ENCODE peak calls at places on chromosomes 1 and 21, in six cellular contexts. One of them, this sample, is unnamed.

GRCh38 chr21:23016617-23017016 is 2018.4 kb downstream of the NCAM2 start:
- DNase-seq in activated naive CD8-positive, alpha-beta T cell treated with anti-CD3 and anti-CD28 coated beads for 36 hours: no peak
- DNase-seq in HEK293T: peak
- DNase-seq in activated CD4-positive, CD25-positive, alpha-beta regulatory T cell treated with anti-CD3 and anti-CD28 coated beads, Interleukin-2, amount 50 U/mL, for 72 hours: no peak
- DNase-seq in dermis blood vessel endothelial cell: peak
- DNase-seq in H9: peak
- DNase-seq in this sample: no peak

GRCh38 chr1:119285482-119285881 is 83.1 kb upstream of the HAO2 start:
- DNase-seq in activated naive CD8-positive, alpha-beta T cell treated with anti-CD3 and anti-CD28 coated beads for 36 hours: no peak
- DNase-seq in HEK293T: no peak
- DNase-seq in activated CD4-positive, CD25-positive, alpha-beta regulatory T cell treated with anti-CD3 and anti-CD28 coated beads, Interleukin-2, amount 50 U/mL, for 72 hours: no peak
- DNase-seq in dermis blood vessel endothelial cell: no peak
- DNase-seq in H9: no peak
- DNase-seq in this sample: no peak

GRCh38 chr1:26697441-26697977 is 1.7 kb downstream of the ARID1A start:
- DNase-seq in activated naive CD8-positive, alpha-beta T cell treated with anti-CD3 and anti-CD28 coated beads for 36 hours: no peak
- DNase-seq in HEK293T: no peak
- DNase-seq in activated CD4-positive, CD25-positive, alpha-beta regulatory T cell treated with anti-CD3 and anti-CD28 coated beads, Interleukin-2, amount 50 U/mL, for 72 hours: no peak
- DNase-seq in dermis blood vessel endothelial cell: peak
- DNase-seq in H9: no peak
- DNase-seq in this sample: peak

GRCh38 chr1:205013683-205014367 is 29.2 kb upstream of the CNTN2 start:
- DNase-seq in activated naive CD8-positive, alpha-beta T cell treated with anti-CD3 and anti-CD28 coated beads for 36 hours: no peak
- DNase-seq in HEK293T: no peak
- DNase-seq in activated CD4-positive, CD25-positive, alpha-beta regulatory T cell treated with anti-CD3 and anti-CD28 coated beads, Interleukin-2, amount 50 U/mL, for 72 hours: no peak
- DNase-seq in dermis blood vessel endothelial cell: no peak
- DNase-seq in H9: no peak
- DNase-seq in this sample: no peak

GRCh38 chr1:226064168-226064815 is 1.8 kb downstream of the H3-3A start:
- DNase-seq in activated naive CD8-positive, alpha-beta T cell treated with anti-CD3 and anti-CD28 coated beads for 36 hours: no peak
- DNase-seq in HEK293T: no peak
- DNase-seq in activated CD4-positive, CD25-positive, alpha-beta regulatory T cell treated with anti-CD3 and anti-CD28 coated beads, Interleukin-2, amount 50 U/mL, for 72 hours: no peak
- DNase-seq in dermis blood vessel endothelial cell: peak
- DNase-seq in H9: no peak
- DNase-seq in this sample: peak

GRCh38 chr1:234040446-234041317 is 136.2 kb downstream of the SLC35F3 start:
- DNase-seq in activated naive CD8-positive, alpha-beta T cell treated with anti-CD3 and anti-CD28 coated beads for 36 hours: no peak
- DNase-seq in HEK293T: no peak
- DNase-seq in activated CD4-positive, CD25-positive, alpha-beta regulatory T cell treated with anti-CD3 and anti-CD28 coated beads, Interleukin-2, amount 50 U/mL, for 72 hours: no peak
- DNase-seq in dermis blood vessel endothelial cell: no peak
- DNase-seq in H9: no peak
- DNase-seq in this sample: no peak

GRCh38 chr21:16262109-16262508 is 532.3 kb downstream of the USP25 start:
- DNase-seq in activated naive CD8-positive, alpha-beta T cell treated with anti-CD3 and anti-CD28 coated beads for 36 hours: no peak
- DNase-seq in HEK293T: no peak
- DNase-seq in activated CD4-positive, CD25-positive, alpha-beta regulatory T cell treated with anti-CD3 and anti-CD28 coated beads, Interleukin-2, amount 50 U/mL, for 72 hours: no peak
- DNase-seq in dermis blood vessel endothelial cell: no peak
- DNase-seq in H9: no peak
- DNase-seq in this sample: no peak

GRCh38 chr1:156689035-156689959 is 12.1 kb upstream of the NES start:
- DNase-seq in activated naive CD8-positive, alpha-beta T cell treated with anti-CD3 and anti-CD28 coated beads for 36 hours: peak
- DNase-seq in HEK293T: peak
- DNase-seq in activated CD4-positive, CD25-positive, alpha-beta regulatory T cell treated with anti-CD3 and anti-CD28 coated beads, Interleukin-2, amount 50 U/mL, for 72 hours: peak
- DNase-seq in dermis blood vessel endothelial cell: peak
- DNase-seq in H9: peak
- DNase-seq in this sample: peak

GRCh38 chr21:23936224-23936623 is 1671.1 kb downstream of the MRPL39 start:
- DNase-seq in activated naive CD8-positive, alpha-beta T cell treated with anti-CD3 and anti-CD28 coated beads for 36 hours: no peak
- DNase-seq in HEK293T: peak
- DNase-seq in activated CD4-positive, CD25-positive, alpha-beta regulatory T cell treated with anti-CD3 and anti-CD28 coated beads, Interleukin-2, amount 50 U/mL, for 72 hours: no peak
- DNase-seq in dermis blood vessel endothelial cell: no peak
- DNase-seq in H9: no peak
- DNase-seq in this sample: no peak

GRCh38 chr1:162233066-162233465 is 143.6 kb downstream of the SPATA46 start:
- DNase-seq in activated naive CD8-positive, alpha-beta T cell treated with anti-CD3 and anti-CD28 coated beads for 36 hours: no peak
- DNase-seq in HEK293T: no peak
- DNase-seq in activated CD4-positive, CD25-positive, alpha-beta regulatory T cell treated with anti-CD3 and anti-CD28 coated beads, Interleukin-2, amount 50 U/mL, for 72 hours: no peak
- DNase-seq in dermis blood vessel endothelial cell: no peak
- DNase-seq in H9: no peak
- DNase-seq in this sample: no peak

GRCh38 chr1:116544588-116545358 is 26.1 kb downstream of the CD58 start:
- DNase-seq in activated naive CD8-positive, alpha-beta T cell treated with anti-CD3 and anti-CD28 coated beads for 36 hours: no peak
- DNase-seq in HEK293T: no peak
- DNase-seq in activated CD4-positive, CD25-positive, alpha-beta regulatory T cell treated with anti-CD3 and anti-CD28 coated beads, Interleukin-2, amount 50 U/mL, for 72 hours: no peak
- DNase-seq in dermis blood vessel endothelial cell: no peak
- DNase-seq in H9: no peak
- DNase-seq in this sample: no peak

GRCh38 chr1:93659805-93660479 is 21.7 kb downstream of the BCAR3 start:
- DNase-seq in activated naive CD8-positive, alpha-beta T cell treated with anti-CD3 and anti-CD28 coated beads for 36 hours: no peak
- DNase-seq in HEK293T: no peak
- DNase-seq in activated CD4-positive, CD25-positive, alpha-beta regulatory T cell treated with anti-CD3 and anti-CD28 coated beads, Interleukin-2, amount 50 U/mL, for 72 hours: no peak
- DNase-seq in dermis blood vessel endothelial cell: no peak
- DNase-seq in H9: no peak
- DNase-seq in this sample: no peak

GRCh38 chr21:26007911-26008579 is 162.5 kb downstream of the APP start:
- DNase-seq in activated naive CD8-positive, alpha-beta T cell treated with anti-CD3 and anti-CD28 coated beads for 36 hours: no peak
- DNase-seq in HEK293T: no peak
- DNase-seq in activated CD4-positive, CD25-positive, alpha-beta regulatory T cell treated with anti-CD3 and anti-CD28 coated beads, Interleukin-2, amount 50 U/mL, for 72 hours: no peak
- DNase-seq in dermis blood vessel endothelial cell: peak
- DNase-seq in H9: no peak
- DNase-seq in this sample: no peak

GRCh38 chr1:87958711-87959110 is 630.0 kb downstream of the LMO4 start:
- DNase-seq in activated naive CD8-positive, alpha-beta T cell treated with anti-CD3 and anti-CD28 coated beads for 36 hours: no peak
- DNase-seq in HEK293T: no peak
- DNase-seq in activated CD4-positive, CD25-positive, alpha-beta regulatory T cell treated with anti-CD3 and anti-CD28 coated beads, Interleukin-2, amount 50 U/mL, for 72 hours: no peak
- DNase-seq in dermis blood vessel endothelial cell: no peak
- DNase-seq in H9: no peak
- DNase-seq in this sample: no peak

GRCh38 chr21:25907573-25908275 is 173.0 kb downstream of the GABPA start:
- DNase-seq in activated naive CD8-positive, alpha-beta T cell treated with anti-CD3 and anti-CD28 coated beads for 36 hours: no peak
- DNase-seq in HEK293T: no peak
- DNase-seq in activated CD4-positive, CD25-positive, alpha-beta regulatory T cell treated with anti-CD3 and anti-CD28 coated beads, Interleukin-2, amount 50 U/mL, for 72 hours: no peak
- DNase-seq in dermis blood vessel endothelial cell: peak
- DNase-seq in H9: no peak
- DNase-seq in this sample: no peak

GRCh38 chr1:202283379-202283844 is 58.3 kb downstream of the UBE2T start:
- DNase-seq in activated naive CD8-positive, alpha-beta T cell treated with anti-CD3 and anti-CD28 coated beads for 36 hours: peak
- DNase-seq in HEK293T: peak
- DNase-seq in activated CD4-positive, CD25-positive, alpha-beta regulatory T cell treated with anti-CD3 and anti-CD28 coated beads, Interleukin-2, amount 50 U/mL, for 72 hours: no peak
- DNase-seq in dermis blood vessel endothelial cell: no peak
- DNase-seq in H9: no peak
- DNase-seq in this sample: peak

GRCh38 chr1:223230161-223230881 is 87.3 kb upstream of the TLR5 start:
- DNase-seq in activated naive CD8-positive, alpha-beta T cell treated with anti-CD3 and anti-CD28 coated beads for 36 hours: no peak
- DNase-seq in HEK293T: no peak
- DNase-seq in activated CD4-positive, CD25-positive, alpha-beta regulatory T cell treated with anti-CD3 and anti-CD28 coated beads, Interleukin-2, amount 50 U/mL, for 72 hours: no peak
- DNase-seq in dermis blood vessel endothelial cell: no peak
- DNase-seq in H9: peak
- DNase-seq in this sample: peak

GRCh38 chr1:152252157-152252556 is 28.2 kb upstream of the HRNR start:
- DNase-seq in activated naive CD8-positive, alpha-beta T cell treated with anti-CD3 and anti-CD28 coated beads for 36 hours: no peak
- DNase-seq in HEK293T: no peak
- DNase-seq in activated CD4-positive, CD25-positive, alpha-beta regulatory T cell treated with anti-CD3 and anti-CD28 coated beads, Interleukin-2, amount 50 U/mL, for 72 hours: no peak
- DNase-seq in dermis blood vessel endothelial cell: no peak
- DNase-seq in H9: no peak
- DNase-seq in this sample: no peak

GRCh38 chr1:204286841-204287387 is 72.8 kb downstream of the PLEKHA6 start:
- DNase-seq in activated naive CD8-positive, alpha-beta T cell treated with anti-CD3 and anti-CD28 coated beads for 36 hours: peak
- DNase-seq in HEK293T: no peak
- DNase-seq in activated CD4-positive, CD25-positive, alpha-beta regulatory T cell treated with anti-CD3 and anti-CD28 coated beads, Interleukin-2, amount 50 U/mL, for 72 hours: peak
- DNase-seq in dermis blood vessel endothelial cell: no peak
- DNase-seq in H9: no peak
- DNase-seq in this sample: peak

GRCh38 chr1:25695066-25695990 is 78.7 kb downstream of the MAN1C1 start:
- DNase-seq in activated naive CD8-positive, alpha-beta T cell treated with anti-CD3 and anti-CD28 coated beads for 36 hours: no peak
- DNase-seq in HEK293T: peak
- DNase-seq in activated CD4-positive, CD25-positive, alpha-beta regulatory T cell treated with anti-CD3 and anti-CD28 coated beads, Interleukin-2, amount 50 U/mL, for 72 hours: no peak
- DNase-seq in dermis blood vessel endothelial cell: peak
- DNase-seq in H9: peak
- DNase-seq in this sample: no peak

GRCh38 chr1:54167422-54168139 is 14.8 kb upstream of the CDCP2 start:
- DNase-seq in activated naive CD8-positive, alpha-beta T cell treated with anti-CD3 and anti-CD28 coated beads for 36 hours: no peak
- DNase-seq in HEK293T: no peak
- DNase-seq in activated CD4-positive, CD25-positive, alpha-beta regulatory T cell treated with anti-CD3 and anti-CD28 coated beads, Interleukin-2, amount 50 U/mL, for 72 hours: no peak
- DNase-seq in dermis blood vessel endothelial cell: no peak
- DNase-seq in H9: no peak
- DNase-seq in this sample: no peak

GRCh38 chr1:31931241-31932225 is 6.6 kb downstream of the PTP4A2 start:
- DNase-seq in activated naive CD8-positive, alpha-beta T cell treated with anti-CD3 and anti-CD28 coated beads for 36 hours: no peak
- DNase-seq in HEK293T: no peak
- DNase-seq in activated CD4-positive, CD25-positive, alpha-beta regulatory T cell treated with anti-CD3 and anti-CD28 coated beads, Interleukin-2, amount 50 U/mL, for 72 hours: no peak
- DNase-seq in dermis blood vessel endothelial cell: peak
- DNase-seq in H9: no peak
- DNase-seq in this sample: no peak

GRCh38 chr1:98674075-98674781 is 12.7 kb downstream of the SNX7 start:
- DNase-seq in activated naive CD8-positive, alpha-beta T cell treated with anti-CD3 and anti-CD28 coated beads for 36 hours: no peak
- DNase-seq in HEK293T: no peak
- DNase-seq in activated CD4-positive, CD25-positive, alpha-beta regulatory T cell treated with anti-CD3 and anti-CD28 coated beads, Interleukin-2, amount 50 U/mL, for 72 hours: no peak
- DNase-seq in dermis blood vessel endothelial cell: no peak
- DNase-seq in H9: no peak
- DNase-seq in this sample: no peak

GRCh38 chr1:28246427-28246832 is 10.5 kb downstream of the ATP5IF1 start:
- DNase-seq in activated naive CD8-positive, alpha-beta T cell treated with anti-CD3 and anti-CD28 coated beads for 36 hours: no peak
- DNase-seq in HEK293T: no peak
- DNase-seq in activated CD4-positive, CD25-positive, alpha-beta regulatory T cell treated with anti-CD3 and anti-CD28 coated beads, Interleukin-2, amount 50 U/mL, for 72 hours: no peak
- DNase-seq in dermis blood vessel endothelial cell: peak
- DNase-seq in H9: no peak
- DNase-seq in this sample: peak

GRCh38 chr1:145967288-145967687 is 2.8 kb downstream of the POLR3GL start:
- DNase-seq in activated naive CD8-positive, alpha-beta T cell treated with anti-CD3 and anti-CD28 coated beads for 36 hours: no peak
- DNase-seq in HEK293T: no peak
- DNase-seq in activated CD4-positive, CD25-positive, alpha-beta regulatory T cell treated with anti-CD3 and anti-CD28 coated beads, Interleukin-2, amount 50 U/mL, for 72 hours: no peak
- DNase-seq in dermis blood vessel endothelial cell: no peak
- DNase-seq in H9: no peak
- DNase-seq in this sample: no peak

GRCh38 chr1:166808959-166809358 is 30.3 kb upstream of the POGK start:
- DNase-seq in activated naive CD8-positive, alpha-beta T cell treated with anti-CD3 and anti-CD28 coated beads for 36 hours: no peak
- DNase-seq in HEK293T: no peak
- DNase-seq in activated CD4-positive, CD25-positive, alpha-beta regulatory T cell treated with anti-CD3 and anti-CD28 coated beads, Interleukin-2, amount 50 U/mL, for 72 hours: no peak
- DNase-seq in dermis blood vessel endothelial cell: no peak
- DNase-seq in H9: no peak
- DNase-seq in this sample: no peak

GRCh38 chr21:14548751-14549150 is 2.6 kb upstream of the SAMSN1 start:
- DNase-seq in activated naive CD8-positive, alpha-beta T cell treated with anti-CD3 and anti-CD28 coated beads for 36 hours: no peak
- DNase-seq in HEK293T: no peak
- DNase-seq in activated CD4-positive, CD25-positive, alpha-beta regulatory T cell treated with anti-CD3 and anti-CD28 coated beads, Interleukin-2, amount 50 U/mL, for 72 hours: no peak
- DNase-seq in dermis blood vessel endothelial cell: no peak
- DNase-seq in H9: no peak
- DNase-seq in this sample: no peak

GRCh38 chr1:52702886-52703787 is 5.0 kb upstream of the COA7 start:
- DNase-seq in activated naive CD8-positive, alpha-beta T cell treated with anti-CD3 and anti-CD28 coated beads for 36 hours: peak
- DNase-seq in HEK293T: peak
- DNase-seq in activated CD4-positive, CD25-positive, alpha-beta regulatory T cell treated with anti-CD3 and anti-CD28 coated beads, Interleukin-2, amount 50 U/mL, for 72 hours: peak
- DNase-seq in dermis blood vessel endothelial cell: peak
- DNase-seq in H9: peak
- DNase-seq in this sample: peak

GRCh38 chr1:211951856-211952255 is 83.5 kb downstream of the INTS7 start:
- DNase-seq in activated naive CD8-positive, alpha-beta T cell treated with anti-CD3 and anti-CD28 coated beads for 36 hours: no peak
- DNase-seq in HEK293T: no peak
- DNase-seq in activated CD4-positive, CD25-positive, alpha-beta regulatory T cell treated with anti-CD3 and anti-CD28 coated beads, Interleukin-2, amount 50 U/mL, for 72 hours: no peak
- DNase-seq in dermis blood vessel endothelial cell: peak
- DNase-seq in H9: no peak
- DNase-seq in this sample: no peak

GRCh38 chr1:231806623-231807470 is 180.3 kb downstream of the DISC1 start:
- DNase-seq in activated naive CD8-positive, alpha-beta T cell treated with anti-CD3 and anti-CD28 coated beads for 36 hours: peak
- DNase-seq in HEK293T: peak
- DNase-seq in activated CD4-positive, CD25-positive, alpha-beta regulatory T cell treated with anti-CD3 and anti-CD28 coated beads, Interleukin-2, amount 50 U/mL, for 72 hours: no peak
- DNase-seq in dermis blood vessel endothelial cell: peak
- DNase-seq in H9: peak
- DNase-seq in this sample: peak

GRCh38 chr1:115726161-115726560 is 42.4 kb downstream of the CASQ2 start:
- DNase-seq in activated naive CD8-positive, alpha-beta T cell treated with anti-CD3 and anti-CD28 coated beads for 36 hours: no peak
- DNase-seq in HEK293T: no peak
- DNase-seq in activated CD4-positive, CD25-positive, alpha-beta regulatory T cell treated with anti-CD3 and anti-CD28 coated beads, Interleukin-2, amount 50 U/mL, for 72 hours: no peak
- DNase-seq in dermis blood vessel endothelial cell: no peak
- DNase-seq in H9: no peak
- DNase-seq in this sample: no peak

GRCh38 chr1:22830131-22830566 is 119.5 kb downstream of the EPHB2 start:
- DNase-seq in activated naive CD8-positive, alpha-beta T cell treated with anti-CD3 and anti-CD28 coated beads for 36 hours: no peak
- DNase-seq in HEK293T: no peak
- DNase-seq in activated CD4-positive, CD25-positive, alpha-beta regulatory T cell treated with anti-CD3 and anti-CD28 coated beads, Interleukin-2, amount 50 U/mL, for 72 hours: no peak
- DNase-seq in dermis blood vessel endothelial cell: peak
- DNase-seq in H9: no peak
- DNase-seq in this sample: no peak

GRCh38 chr1:167003711-167004110 is 14.6 kb downstream of the MAEL start:
- DNase-seq in activated naive CD8-positive, alpha-beta T cell treated with anti-CD3 and anti-CD28 coated beads for 36 hours: no peak
- DNase-seq in HEK293T: no peak
- DNase-seq in activated CD4-positive, CD25-positive, alpha-beta regulatory T cell treated with anti-CD3 and anti-CD28 coated beads, Interleukin-2, amount 50 U/mL, for 72 hours: no peak
- DNase-seq in dermis blood vessel endothelial cell: no peak
- DNase-seq in H9: no peak
- DNase-seq in this sample: no peak

This sample was measured in CD4-positive, alpha-beta memory T cell.